ENCODE peak calls at places on chromosome 16, in four cellular contexts. C is thoracic aorta, W is fibroblast of mammary gland, X is pancreas. H is an unnamed sample.
A peak's percentile ranks its signal among the peaks of the same experiment; 100 is the strongest.

GRCh38 chr16:48526058-48526957 is 83.7 kb downstream of the N4BP1 start:
- DNase-seq in C (no peak), W (no peak), X (no peak), H (no peak)

GRCh38 chr16:55284718-55285099 is 39.3 kb upstream of the IRX6 start:
- DNase-seq in C (no peak), W (no peak), X (no peak), H (no peak)

GRCh38 chr16:78310990-78311561 is 211.6 kb downstream of the WWOX start:
- DNase-seq in C (no peak), W (no peak), X (no peak), H (peak; percentile 98)

GRCh38 chr16:4375717-4376116 is 4.1 kb downstream of the VASN start:
- DNase-seq in C (no peak), W (peak; percentile 66), X (no peak), H (no peak)

GRCh38 chr16:67148656-67149275 is 2.0 kb downstream of the B3GNT9 start:
- DNase-seq in C (no peak), W (no peak), X (no peak), H (no peak)

GRCh38 chr16:16861546-16861945 is 482.6 kb downstream of the NPIPA7 start:
- DNase-seq in C (no peak), W (peak; percentile 45), X (no peak), H (peak; percentile 19)

GRCh38 chr16:2152695-2153506 is 2.7 kb upstream of the TRAF7 start:
- DNase-seq in C (no peak), W (peak; percentile 40), X (peak; percentile 93), H (no peak)

GRCh38 chr16:27138257-27138656 is 65.1 kb upstream of the KDM8 start:
- DNase-seq in C (no peak), W (no peak), X (no peak), H (no peak)

GRCh38 chr16:77009453-77009852 is 181.5 kb upstream of the MON1B start:
- DNase-seq in C (no peak), W (no peak), X (no peak), H (no peak)

GRCh38 chr16:79066621-79067020 is 533.9 kb downstream of the MAF start:
- DNase-seq in C (no peak), W (no peak), X (no peak), H (no peak)

GRCh38 chr16:19833176-19833575 is 51.5 kb downstream of the GPRC5B start:
- DNase-seq in C (no peak), W (no peak), X (no peak), H (no peak)

GRCh38 chr16:47258874-47259461 is 115.2 kb upstream of the NETO2 start:
- DNase-seq in C (no peak), W (peak; percentile 37), X (no peak), H (peak; percentile 26)

GRCh38 chr16:84532299-84532724 is 27.9 kb upstream of the MEAK7 start:
- DNase-seq in C (peak; percentile 42), W (peak; percentile 96), X (no peak), H (peak; percentile 93)

GRCh38 chr16:27073733-27074132 is 7.0 kb downstream of the C16orf82 start:
- DNase-seq in C (no peak), W (no peak), X (no peak), H (no peak)

GRCh38 chr16:88365244-88365865 is 17.4 kb upstream of the ZNF469 start:
- DNase-seq in C (no peak), W (no peak), X (peak; percentile 30), H (no peak)

GRCh38 chr16:87392823-87393679 is 915 bp downstream of the MAP1LC3B start:
- DNase-seq in C (no peak), W (peak; percentile 56), X (peak; percentile 86), H (peak; percentile 45)

GRCh38 chr16:3839402-3840184 is 40.9 kb downstream of the CREBBP start:
- DNase-seq in C (no peak), W (no peak), X (no peak), H (no peak)

GRCh38 chr16:27899736-27900135 is 163.8 kb downstream of the GSG1L start:
- DNase-seq in C (no peak), W (no peak), X (no peak), H (no peak)

DNA sequence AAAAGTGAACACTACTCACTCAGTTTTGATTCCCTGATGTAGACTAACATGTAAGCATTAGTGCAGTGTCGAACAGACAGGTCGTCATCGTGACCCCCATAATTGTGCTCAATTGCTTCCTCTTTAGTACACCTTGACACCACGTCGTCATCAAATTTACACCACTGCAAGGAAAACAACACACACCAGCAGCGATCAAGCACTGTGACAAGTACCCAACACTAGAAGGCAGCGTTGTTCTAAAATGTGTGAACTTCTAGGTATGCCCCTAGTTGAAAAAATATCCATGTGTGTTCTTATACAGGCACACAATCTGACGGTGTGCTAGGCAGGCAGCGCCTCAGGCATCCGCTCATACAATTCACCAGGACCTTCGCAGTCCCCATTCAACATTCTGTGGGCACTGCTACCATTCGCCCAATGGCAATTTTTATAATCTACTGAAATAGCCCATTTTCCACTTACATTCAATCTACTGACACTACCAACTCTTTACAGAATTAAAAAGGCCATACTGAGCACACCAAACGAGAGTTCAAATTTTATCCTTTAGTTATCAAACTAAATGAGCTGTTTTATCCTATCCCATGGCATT is 23.1 kb downstream of the LITAFD start:
- DNase-seq in C (no peak), W (peak; percentile 59), X (no peak), H (peak; percentile 46)
- TF ChIP-seq CTCF in C (no peak), W (peak; percentile 64), X (peak; percentile 9), H (peak; percentile 57)

GRCh38 chr16:8342276-8342675 is 248.0 kb downstream of the TMEM114 start:
- DNase-seq in C (no peak), W (no peak), X (no peak), H (no peak)

DNA sequence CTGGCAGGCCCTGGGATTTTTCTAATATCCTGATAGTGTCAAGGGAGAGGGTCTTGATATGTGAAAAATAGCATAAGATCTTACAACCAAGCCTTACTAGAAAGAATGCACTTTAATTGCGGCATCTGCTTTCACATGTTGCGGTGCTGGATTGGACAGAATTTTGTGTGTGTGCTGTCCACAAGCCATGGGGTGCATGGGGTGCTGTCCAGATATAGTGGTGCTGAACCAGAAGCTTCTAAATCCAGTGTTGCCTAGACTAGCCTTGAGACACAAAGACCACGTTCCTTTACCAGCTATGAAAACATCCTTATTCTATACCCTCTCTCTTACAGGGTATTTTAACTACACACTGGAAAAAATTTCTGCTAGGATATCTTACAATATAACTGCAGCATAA is 244.0 kb downstream of the TMEM114 start:
- DNase-seq in C (no peak), W (no peak), X (no peak), H (no peak)
- H3K4me3 ChIP-seq in C (no peak overlapping the region), W (no peak overlapping the region), X (no peak overlapping the region), H (no peak overlapping the region)

DNA sequence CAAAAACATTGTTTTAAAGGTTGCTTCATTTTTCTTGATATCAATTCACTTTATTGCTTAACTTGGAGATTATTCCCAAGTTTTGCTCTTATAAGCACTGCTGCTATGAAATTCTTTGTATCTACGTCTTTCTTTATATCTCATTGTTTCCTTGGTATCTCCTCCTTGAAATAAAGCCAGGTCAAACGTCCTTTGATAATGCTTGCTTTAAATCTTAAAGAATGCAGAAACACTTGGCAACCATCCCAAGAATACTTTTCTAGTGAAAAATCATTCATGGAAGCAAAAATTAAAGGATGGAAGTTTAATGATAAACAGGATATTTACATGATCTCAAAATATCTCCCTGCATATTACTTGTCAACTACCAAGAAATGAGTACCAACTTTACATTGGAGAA is 175.2 kb downstream of the CPPED1 start:
- DNase-seq in C (no peak), W (no peak), X (no peak), H (no peak)
- TF ChIP-seq CTCF in C (no peak), W (no peak), X (no peak), H (no peak)

GRCh38 chr16:28982418-28982817 is 2.4 kb upstream of the LAT start:
- DNase-seq in C (no peak), W (no peak), X (peak; percentile 60), H (no peak)
- H3K4me3 ChIP-seq in C (no peak overlapping the region), W (no peak overlapping the region), X (no peak overlapping the region), H (no peak overlapping the region)

GRCh38 chr16:30902070-30902972 is 5.9 kb downstream of the CTF1 start:
- DNase-seq in C (no peak), W (peak; percentile 57), X (peak; percentile 91), H (peak; percentile 67)
- TF ChIP-seq CTCF in C (peak; percentile 13), W (no peak), X (no peak), H (no peak)

GRCh38 chr16:10880609-10881452 is 3.8 kb downstream of the CIITA start:
- DNase-seq in C (no peak), W (no peak), X (no peak), H (no peak)
- H3K4me3 ChIP-seq in C (peak overlapping the region; percentile 80), W (no peak overlapping the region), X (no peak overlapping the region), H (no peak overlapping the region)

DNA sequence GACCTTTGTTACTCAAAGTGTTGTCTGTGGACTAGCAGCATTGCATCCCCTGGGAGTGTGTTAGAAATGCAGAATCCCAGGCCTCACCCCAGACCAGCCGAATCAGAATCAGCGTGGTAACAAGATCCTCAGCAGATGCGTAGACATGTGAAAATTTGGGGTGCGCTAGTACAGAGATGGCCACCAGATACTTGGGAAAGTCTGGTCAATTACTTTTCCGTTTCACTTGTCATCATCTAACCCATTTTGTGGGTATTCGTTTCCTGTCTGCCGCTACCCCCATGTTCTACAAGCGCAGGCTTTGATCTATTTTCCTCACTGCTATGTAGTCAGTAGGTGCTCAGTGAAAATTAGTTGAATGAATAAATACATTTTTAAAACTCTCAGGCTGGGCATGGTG is 33.1 kb upstream of the HERPUD1 start:
- DNase-seq in C (no peak), W (no peak), X (no peak), H (no peak)
- TF ChIP-seq CTCF in C (no peak), W (no peak), X (no peak), H (no peak)